ENCODE peak calls at places on chromosome 22, in five cellular contexts. C is HCT116, K is brain microvascular endothelial cell, J is right atrium auricular region, G is lung. E is an unnamed sample. For H3K36me3, the result is how much of the 10 kb centered on the place peaks cover.

GRCh38 chr22:27226666-27227065 is 569.3 kb downstream of the MIAT start:
- DNase-seq in C (no peak), K (no peak), J (no peak), G (no peak), E (no peak)

GRCh38 chr22:43777204-43777671 is 34.9 kb downstream of the EFCAB6 start:
- DNase-seq in C (no peak), K (peak), J (no peak), G (no peak), E (peak)

GRCh38 chr22:39024923-39025322 is 4.0 kb downstream of the APOBEC3D start:
- DNase-seq in C (no peak), K (no peak), J (no peak), G (no peak), E (no peak)

GRCh38 chr22:44523981-44524759 is 26.1 kb upstream of the RTL6 start:
- DNase-seq in C (no peak), K (peak), J (peak), G (no peak), E (peak)

GRCh38 chr22:46072030-46072881 is 78.1 kb upstream of the PPARA start:
- DNase-seq in C (no peak), K (no peak), J (no peak), G (peak), E (no peak)

GRCh38 chr22:24772493-24773220 is 1.9 kb downstream of the PIWIL3 start:
- DNase-seq in C (peak), K (peak), J (no peak), G (no peak), E (no peak)

GRCh38 chr22:49972163-49973017 is 11.8 kb downstream of the PIM3 start:
- DNase-seq in C (no peak), K (no peak), J (no peak), G (no peak), E (no peak)

GRCh38 chr22:33864723-33865130 is 55.5 kb downstream of the LARGE1 start:
- DNase-seq in C (no peak), K (no peak), J (peak), G (no peak), E (no peak)

GRCh38 chr22:23534851-23535717 is 45.0 kb downstream of the IGLL1 start:
- DNase-seq in C (no peak), K (no peak), J (no peak), G (no peak), E (no peak)

GRCh38 chr22:17867160-17867785 is 93.0 kb upstream of the BID start:
- DNase-seq in C (no peak), K (no peak), J (no peak), G (no peak), E (no peak)

GRCh38 chr22:47396515-47396914 is 634.1 kb downstream of the TBC1D22A start:
- DNase-seq in C (no peak), K (no peak), J (no peak), G (no peak), E (no peak)

GRCh38 chr22:49958462-49958921 is 2.1 kb upstream of the PIM3 start:
- DNase-seq in C (no peak), K (no peak), J (no peak), G (no peak), E (no peak)

GRCh38 chr22:48417143-48418070 is 1410.3 kb downstream of the BRD1 start:
- DNase-seq in C (no peak), K (no peak), J (no peak), G (no peak), E (no peak)

GRCh38 chr22:46777609-46777970 is 15.1 kb downstream of the TBC1D22A start:
- DNase-seq in C (no peak), K (no peak), J (no peak), G (no peak), E (no peak)

GRCh38 chr22:47107431-47107830 is 345.0 kb downstream of the TBC1D22A start:
- DNase-seq in C (peak), K (peak), J (no peak), G (no peak), E (peak)

GRCh38 chr22:44269757-44270555 is 42.8 kb downstream of the SHISAL1 start:
- DNase-seq in C (no peak), K (no peak), J (no peak), G (no peak), E (no peak)

GRCh38 chr22:25419247-25420113 is 145.0 kb upstream of the GRK3 start:
- DNase-seq in C (no peak), K (peak), J (peak), G (peak), E (no peak)

GRCh38 chr22:40603088-40603605 is 33.4 kb downstream of the MRTFA start:
- DNase-seq in C (no peak), K (peak), J (no peak), G (no peak), E (peak)

GRCh38 chr22:49008682-49009235 is 818.9 kb downstream of the BRD1 start:
- DNase-seq in C (no peak), K (no peak), J (peak), G (no peak), E (no peak)

GRCh38 chr22:50581950-50582561 is 593 bp downstream of the CHKB start:
- DNase-seq in C (no peak), K (no peak), J (no peak), G (no peak), E (no peak)

GRCh38 chr22:39543095-39543494 is 10.5 kb upstream of the RPS19BP1 start:
- DNase-seq in C (no peak), K (no peak), J (no peak), G (no peak), E (no peak)

GRCh38 chr22:32916025-32916424 is 114.5 kb downstream of the TIMP3 start:
- DNase-seq in C (no peak), K (no peak), J (no peak), G (no peak), E (no peak)

GRCh38 chr22:46842606-46843005 is 80.2 kb downstream of the TBC1D22A start:
- DNase-seq in C (no peak), K (no peak), J (no peak), G (peak), E (no peak)

GRCh38 chr22:32557424-32557823 is 82.8 kb downstream of the FBXO7 start:
- DNase-seq in C (no peak), K (no peak), J (no peak), G (no peak), E (no peak)

GRCh38 chr22:41469218-41469851 is 418 bp downstream of the ACO2 start:
- DNase-seq in C (no peak), K (no peak), J (no peak), G (no peak), E (no peak)

GRCh38 chr22:22397292-22397870 is 111.2 kb downstream of the ZNF280B start:
- DNase-seq in C (peak), K (no peak), J (no peak), G (no peak), E (peak)
- TF ChIP-seq CTCF in C (no peak), K (peak), J (no peak), G (no peak), E (peak)

DNA sequence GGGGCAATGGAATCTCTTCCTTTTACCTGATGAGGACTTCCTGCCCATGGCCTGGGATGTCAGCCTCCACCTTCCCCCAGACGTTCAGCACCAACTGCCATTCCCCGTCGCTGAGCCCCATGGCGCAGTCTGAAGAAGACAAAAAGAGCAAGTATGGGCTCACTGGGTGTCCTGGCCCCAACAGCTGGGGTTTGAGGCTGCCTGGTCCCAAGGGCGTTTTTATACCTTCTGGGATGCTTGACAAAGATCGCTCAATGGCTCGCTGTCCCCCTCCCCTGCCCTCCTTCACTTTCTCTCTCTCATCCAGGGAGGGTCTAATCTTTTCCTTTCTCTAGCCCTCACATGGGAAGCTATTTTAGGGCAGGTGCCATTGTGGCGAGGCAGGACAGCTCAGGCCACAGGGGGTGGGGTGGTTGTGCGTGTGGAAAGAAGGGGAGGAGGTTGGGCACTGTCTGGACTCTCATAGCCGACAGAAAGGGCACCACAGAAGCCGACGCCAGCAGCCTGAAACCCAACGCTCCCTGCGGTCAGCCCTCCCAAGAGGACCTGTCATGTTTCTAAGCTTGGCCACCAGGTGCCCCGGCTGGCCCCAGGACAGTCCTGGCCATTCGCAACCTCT is at the start of gene MB:
- DNase-seq in C (no peak), K (no peak), J (peak), G (no peak), E (no peak)
- H3K4me3 ChIP-seq in C (no peak), K (no peak), J (peak), G (no peak), E (no peak)

GRCh38 chr22:29166180-29166579 is 39.5 kb upstream of the EMID1 start:
- DNase-seq in C (no peak), K (no peak), J (no peak), G (no peak), E (no peak)

GRCh38 chr22:29163808-29164207 is 41.9 kb upstream of the EMID1 start:
- DNase-seq in C (no peak), K (no peak), J (no peak), G (no peak), E (no peak)

GRCh38 chr22:29167032-29167911 is 38.4 kb upstream of the EMID1 start:
- DNase-seq in C (no peak), K (no peak), J (no peak), G (no peak), E (no peak)

DNA sequence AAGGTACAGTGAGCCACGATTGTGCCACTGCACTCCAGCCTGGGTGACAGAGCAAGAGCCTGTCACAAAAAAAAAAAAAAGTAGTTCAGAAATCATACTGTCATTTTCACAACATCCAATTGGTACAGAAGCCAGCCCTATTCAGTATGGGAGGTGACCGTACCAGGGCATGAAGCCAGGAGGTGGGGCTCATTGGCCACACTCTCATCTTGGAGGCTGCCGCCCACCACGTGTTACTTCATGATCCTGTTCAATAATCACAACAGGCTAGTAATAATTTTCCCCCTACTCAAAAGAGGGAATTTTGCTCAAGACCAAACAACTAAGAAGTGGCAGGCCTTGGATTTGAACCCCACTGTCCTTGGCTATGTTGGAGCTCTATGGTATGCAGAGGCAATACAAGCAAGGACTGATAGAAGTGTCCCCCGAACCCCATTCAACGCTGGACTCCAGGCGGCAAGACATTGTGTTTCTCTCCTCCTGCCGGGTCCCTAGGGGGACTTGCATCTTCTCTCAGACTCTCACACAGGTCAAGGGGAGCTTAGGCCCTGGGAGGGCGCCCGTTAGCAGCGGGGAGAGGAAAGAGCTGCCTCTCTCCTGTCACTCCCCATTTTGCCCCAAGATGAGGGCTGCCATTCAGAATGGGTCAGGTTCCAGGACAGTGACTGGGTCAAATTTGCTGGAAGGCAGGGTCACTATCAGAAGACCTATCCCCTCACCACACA is 40.2 kb upstream of the EMID1 start:
- DNase-seq in C (no peak), K (no peak), J (no peak), G (no peak), E (no peak)
- H3K36me3 ChIP-seq in C (under half), K (under half), J (under half), G (under half), E (under half)

GRCh38 chr22:20128902-20129746 is 2.5 kb upstream of the ZDHHC8 start:
- DNase-seq in C (no peak), K (peak), J (no peak), G (no peak), E (no peak)
- TF ChIP-seq CTCF in C (peak), K (peak), J (no peak), G (peak), E (peak)

DNA sequence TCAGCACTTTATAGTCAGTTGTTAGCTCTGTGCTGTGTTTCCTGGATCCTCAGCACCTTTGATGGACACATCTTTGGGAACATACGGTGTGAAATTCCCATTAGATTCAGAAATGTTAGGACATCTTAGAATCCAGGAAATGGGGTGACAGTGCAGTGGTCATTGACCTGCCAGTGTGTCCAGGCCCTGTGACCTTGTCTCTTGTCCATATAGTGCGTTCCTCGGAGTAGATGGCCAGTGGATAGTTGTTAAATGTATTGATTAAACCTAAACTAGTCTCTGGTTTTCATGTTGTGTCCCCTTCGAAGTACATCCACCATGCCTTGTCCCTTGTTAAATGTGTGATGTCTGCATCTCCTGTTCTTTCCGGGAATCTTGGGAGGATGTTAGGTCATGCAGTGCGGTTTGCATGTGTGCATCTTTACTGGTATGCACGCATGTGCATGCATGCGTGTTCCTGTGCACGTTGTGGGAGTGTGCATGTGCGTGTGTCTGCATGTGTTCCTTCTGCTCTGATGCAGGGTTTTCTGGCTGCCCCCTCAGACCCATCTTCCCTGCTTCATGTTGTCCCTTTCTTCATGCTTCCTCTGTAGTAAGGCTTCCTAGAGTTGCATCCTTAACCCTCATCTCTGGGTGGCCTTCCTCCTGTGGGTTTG is 4.0 kb downstream of the DGCR8 start:
- DNase-seq in C (no peak), K (no peak), J (no peak), G (no peak), E (no peak)
- H3K4me3 ChIP-seq in C (no peak), K (no peak), J (no peak), G (no peak), E (no peak)

DNA sequence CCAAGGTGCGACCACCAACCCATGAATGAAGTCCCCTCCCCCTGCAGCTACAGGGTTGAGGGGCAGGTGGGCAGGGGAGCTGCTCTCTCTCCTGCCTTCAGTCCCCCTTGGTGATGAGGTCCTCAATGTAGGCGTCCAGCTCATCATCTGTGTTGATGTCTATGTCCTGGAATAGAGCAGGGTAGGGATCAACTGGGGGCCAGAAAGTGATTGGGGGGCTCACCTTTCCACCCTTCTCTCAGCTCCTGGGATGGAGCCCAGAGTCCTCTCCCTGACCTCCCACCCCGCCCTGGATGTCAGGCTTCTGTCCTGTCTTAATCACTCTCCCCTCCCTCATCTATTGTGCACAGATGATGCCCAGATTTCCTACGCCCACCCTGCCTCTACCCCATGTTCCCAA is 41.9 kb downstream of the MORC2 start:
- DNase-seq in C (no peak), K (no peak), J (no peak), G (no peak), E (no peak)
- H3K36me3 ChIP-seq in C (under half), K (under half), J (half or more), G (under half), E (under half)